ENCODE peak calls at places on chromosomes 3 and 15, in six cellular contexts. W is osteocyte, K is type B pancreatic cell, C is hepatocyte, V is lower lobe of right lung, X is neural progenitor cell. T is an unnamed sample.

GRCh38 chr15:31080618-31081017 is 20.9 kb downstream of the TRPM1 start:
- DNase-seq in W (peak; percentile 82), K (no peak), C (peak; percentile 79), V (peak; percentile 79), X (peak; percentile 94), T (peak; percentile 84)

GRCh38 chr3:24583004-24583403 is 88.4 kb upstream of the THRB start:
- DNase-seq in W (no peak), K (no peak), C (no peak), V (no peak), X (peak; percentile 7), T (no peak)

GRCh38 chr3:100042144-100042543 is 72.2 kb downstream of the FILIP1L start:
- DNase-seq in W (no peak), K (no peak), C (peak; percentile 53), V (no peak), X (no peak), T (no peak)

GRCh38 chr15:68699881-68700394 is 120.8 kb downstream of the ANP32A start:
- DNase-seq in W (no peak), K (no peak), C (no peak), V (no peak), X (no peak), T (peak; percentile 21)

GRCh38 chr15:48702569-48703239 is 57.2 kb upstream of the FBN1 start:
- DNase-seq in W (no peak), K (no peak), C (no peak), V (no peak), X (no peak), T (no peak)

GRCh38 chr15:31212286-31212685 is 110.8 kb upstream of the TRPM1 start:
- DNase-seq in W (peak; percentile 27), K (no peak), C (no peak), V (no peak), X (no peak), T (no peak)

GRCh38 chr3:64489361-64490044 is 198.3 kb downstream of the ADAMTS9 start:
- DNase-seq in W (no peak), K (peak; percentile 83), C (peak; percentile 89), V (peak; percentile 76), X (peak; percentile 94), T (peak; percentile 89)

GRCh38 chr3:160545481-160545880 is 19.9 kb downstream of the KPNA4 start:
- DNase-seq in W (no peak), K (no peak), C (no peak), V (no peak), X (no peak), T (no peak)

GRCh38 chr3:171616798-171617197 is 156.6 kb upstream of the TNIK start:
- DNase-seq in W (no peak), K (no peak), C (no peak), V (no peak), X (no peak), T (no peak)

GRCh38 chr3:171615281-171615680 is 155.1 kb upstream of the TNIK start:
- DNase-seq in W (no peak), K (no peak), C (no peak), V (no peak), X (no peak), T (no peak)

GRCh38 chr3:171615742-171616141 is 155.5 kb upstream of the TNIK start:
- DNase-seq in W (no peak), K (no peak), C (no peak), V (no peak), X (no peak), T (no peak)

GRCh38 chr3:171614318-171614967 is 154.2 kb upstream of the TNIK start:
- DNase-seq in W (no peak), K (no peak), C (peak; percentile 38), V (no peak), X (peak; percentile 67), T (peak; percentile 59)
- TF ChIP-seq CTCF in W (peak; percentile 48), K (peak; percentile 77), C (peak; percentile 56), V (peak; percentile 28), X (peak; percentile 85), T (peak; percentile 66)

GRCh38 chr15:77982127-77982490 is 95.4 kb downstream of the TBC1D2B start:
- DNase-seq in W (no peak), K (no peak), C (no peak), V (no peak), X (no peak), T (no peak)

GRCh38 chr15:77984446-77984861 is 93.1 kb downstream of the TBC1D2B start:
- DNase-seq in W (no peak), K (peak; percentile 58), C (no peak), V (no peak), X (no peak), T (no peak)

GRCh38 chr15:77985031-77985930 is 92.2 kb downstream of the TBC1D2B start:
- DNase-seq in W (no peak), K (peak; percentile 63), C (no peak), V (peak; percentile 24), X (no peak), T (no peak)

GRCh38 chr15:77983091-77983707 is 94.3 kb downstream of the TBC1D2B start:
- DNase-seq in W (no peak), K (peak; percentile 8), C (no peak), V (no peak), X (no peak), T (no peak)

DNA sequence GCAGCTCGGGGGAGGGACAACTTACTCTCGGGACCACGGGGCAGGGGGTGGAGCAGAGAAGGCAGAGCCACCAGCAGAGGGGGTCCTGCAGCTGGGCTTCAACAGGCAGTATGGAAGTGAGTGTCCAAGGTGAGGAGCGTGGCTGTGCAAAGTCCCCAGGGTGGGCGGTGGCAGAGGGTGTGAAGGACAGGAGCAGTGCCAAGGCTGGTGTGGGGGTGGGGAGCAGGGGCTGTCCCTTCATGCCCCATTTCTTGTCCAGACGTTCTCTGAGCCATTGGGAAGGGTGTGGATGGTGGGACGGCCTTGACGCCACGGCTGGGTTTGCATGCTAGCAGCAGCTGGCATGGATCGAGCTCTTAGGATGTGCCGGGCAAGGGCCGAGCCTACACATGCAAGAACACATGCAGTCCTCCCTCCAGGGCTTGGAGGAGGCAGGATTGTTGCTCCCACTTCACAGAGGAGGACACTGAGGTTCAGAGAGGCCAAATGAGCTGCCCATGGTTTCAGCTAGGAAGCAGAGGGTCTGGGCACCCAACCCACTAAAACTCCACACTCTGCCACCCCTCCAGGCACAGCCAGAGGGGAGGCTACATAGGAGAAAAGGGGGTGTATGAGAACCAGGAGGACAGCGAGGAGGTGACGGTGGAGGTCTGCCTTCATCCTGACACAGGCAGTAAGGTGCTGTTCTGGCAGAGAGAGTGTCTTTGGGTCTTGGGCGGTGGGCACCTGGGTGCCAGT is 93.6 kb downstream of the TBC1D2B start:
- DNase-seq in W (no peak), K (peak; percentile 66), C (no peak), V (no peak), X (no peak), T (no peak)
- TF ChIP-seq CTCF in W (peak; percentile 25), K (no peak), C (peak; percentile 5), V (no peak), X (peak; percentile 34), T (no peak)

DNA sequence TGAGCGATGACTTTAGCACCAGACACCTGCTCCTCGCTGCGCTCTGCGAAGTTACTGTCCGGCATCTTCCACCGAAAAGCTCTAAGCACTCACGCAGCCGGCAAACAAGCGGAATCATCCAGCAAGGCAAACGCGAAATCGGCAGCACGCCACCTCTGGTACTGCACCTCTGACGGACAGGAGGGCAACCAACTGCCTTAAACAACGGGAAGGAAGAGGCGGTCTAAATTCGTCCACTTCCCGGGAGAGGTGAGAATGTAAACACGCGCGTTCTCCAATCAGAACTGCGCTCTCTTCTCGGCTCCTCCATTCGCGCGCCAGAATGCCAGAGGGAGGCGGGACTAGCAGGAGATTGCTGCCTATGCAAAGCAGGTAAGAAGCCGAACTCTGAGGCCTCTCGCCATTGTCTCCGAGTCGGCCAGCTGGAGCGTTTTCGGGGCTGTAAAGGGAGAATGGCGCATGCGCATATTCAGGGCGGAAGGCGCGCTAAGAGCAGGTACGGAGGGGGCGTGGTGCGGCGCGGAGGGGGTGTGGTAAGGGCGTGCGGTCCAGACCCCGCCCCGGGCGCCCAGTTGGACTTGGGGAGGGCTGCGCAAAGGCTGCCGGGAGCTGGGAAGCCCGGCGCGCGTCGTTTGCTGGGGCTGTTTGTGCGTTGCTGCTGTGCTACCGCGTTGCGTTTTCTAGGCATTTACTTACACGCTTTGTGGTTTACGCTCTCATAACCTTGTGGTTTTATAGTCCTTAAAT is at the start of the genes BTD and HACL1:
- DNase-seq in W (peak; percentile 99), K (peak; percentile 99), C (peak; percentile 99), V (peak; percentile 97), X (peak; percentile 100), T (peak; percentile 99)
- TF ChIP-seq CTCF in W (peak; percentile 43), K (peak; percentile 57), C (peak; percentile 29), V (peak; percentile 38), X (peak; percentile 41), T (no peak)

DNA sequence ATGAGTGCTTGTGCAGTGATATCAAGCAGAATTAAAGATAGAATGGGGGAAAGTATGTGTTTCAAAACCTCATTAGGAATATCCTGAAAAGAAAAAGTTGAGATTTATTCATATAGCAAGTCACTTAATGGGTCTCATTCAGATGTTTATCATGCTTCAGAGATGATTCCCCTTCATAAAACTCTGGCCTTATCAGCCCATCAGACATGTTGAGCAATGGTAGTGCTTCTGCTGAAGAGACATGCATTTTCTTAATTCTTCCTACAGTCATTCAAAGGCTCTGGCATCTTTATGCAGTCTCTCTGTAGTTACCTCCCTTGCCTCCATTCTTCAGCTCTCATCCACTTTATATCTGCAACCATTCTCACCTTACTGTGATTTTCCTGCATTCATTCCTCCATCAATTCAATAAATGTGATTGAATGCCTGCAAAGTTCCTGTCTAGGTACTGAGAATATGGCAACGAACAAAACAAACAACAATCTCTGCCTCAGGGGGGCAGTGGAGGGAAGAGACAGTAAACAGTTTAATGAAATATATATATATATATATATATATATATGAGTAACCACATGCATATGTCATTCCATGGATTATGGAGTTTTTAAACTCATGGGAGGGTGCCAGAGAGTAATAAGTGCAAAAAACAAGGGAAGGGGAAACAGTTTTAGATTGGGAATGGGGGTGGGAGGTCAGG is 138.5 kb downstream of the NECTIN3 start:
- DNase-seq in W (no peak), K (no peak), C (no peak), V (no peak), X (no peak), T (no peak)
- TF ChIP-seq CTCF in W (no peak), K (no peak), C (peak; percentile 4), V (no peak), X (peak; percentile 20), T (no peak)